ENCODE peak calls at places on chromosome 21, in eight cellular contexts. K is fibroblast of the aortic adventitia, I is cardiac fibroblast, N is choroid plexus epithelial cell, Z is hepatocyte, D is tibial artery, Y is mammary epithelial cell, Q is HCT116. C is an unnamed sample.

GRCh38 chr21:38938343-38938742 is 132.6 kb downstream of the ETS2 start:
- DNase-seq in N (peak), Y (no peak), I (peak), D (no peak), K (no peak), Z (no peak), Q (no peak), C (no peak)

GRCh38 chr21:39422468-39423241 is 22.9 kb downstream of the LCA5L start:
- DNase-seq in Y (no peak), Q (no peak), D (no peak), Z (no peak), N (no peak), I (no peak), K (no peak), C (no peak)

GRCh38 chr21:38440746-38441145 is 57.5 kb downstream of the ERG start:
- DNase-seq in I (peak), Q (no peak), Y (peak), D (no peak), Z (peak), K (peak), N (peak), C (no peak)

GRCh38 chr21:44051462-44051941 is 39.4 kb downstream of the TRAPPC10 start:
- DNase-seq in K (peak), N (peak), Q (no peak), I (peak), D (peak), Z (no peak), Y (no peak), C (peak)

GRCh38 chr21:25638634-25639166 is 358 bp upstream of the JAM2 start:
- DNase-seq in Q (no peak), K (peak), N (peak), Z (no peak), D (no peak), Y (no peak), I (peak), C (no peak)

GRCh38 chr21:15967661-15968060 is 237.9 kb downstream of the USP25 start:
- DNase-seq in N (peak), Y (peak), K (no peak), D (no peak), Z (no peak), I (peak), Q (no peak), C (no peak)

GRCh38 chr21:42146251-42146805 is 72.6 kb upstream of the ABCG1 start:
- DNase-seq in I (no peak), N (no peak), D (peak), Y (no peak), Z (no peak), K (no peak), Q (no peak), C (no peak)

GRCh38 chr21:34704119-34704518 is 35.3 kb downstream of the CLIC6 start:
- DNase-seq in Z (no peak), Q (no peak), I (peak), K (peak), N (no peak), D (no peak), Y (no peak), C (no peak)

GRCh38 chr21:42397291-42398129 is 1.7 kb upstream of the TMPRSS3 start:
- DNase-seq in N (no peak), I (no peak), K (no peak), Z (no peak), D (no peak), Q (no peak), Y (no peak), C (peak)

GRCh38 chr21:25039461-25040380 is 567.6 kb downstream of the MRPL39 start:
- DNase-seq in Z (no peak), Y (no peak), K (no peak), I (no peak), D (no peak), N (peak), Q (no peak), C (no peak)

GRCh38 chr21:42855143-42855936 is 24.0 kb downstream of the WDR4 start:
- DNase-seq in Z (no peak), D (no peak), K (no peak), N (no peak), Y (no peak), I (no peak), Q (no peak), C (no peak)

GRCh38 chr21:25607812-25608737 is 794 bp upstream of the MRPL39 start:
- DNase-seq in K (peak), Q (peak), Z (peak), Y (peak), D (peak), N (peak), I (peak), C (peak)

GRCh38 chr21:34688715-34689114 is 19.9 kb downstream of the CLIC6 start:
- DNase-seq in N (no peak), Z (no peak), I (no peak), D (no peak), Y (no peak), Q (no peak), K (no peak), C (no peak)

GRCh38 chr21:29075706-29076447 is 2.4 kb upstream of the CCT8 start:
- DNase-seq in N (no peak), I (no peak), K (no peak), Q (peak), Z (no peak), D (no peak), Y (peak), C (no peak)

GRCh38 chr21:26127918-26128317 is 42.7 kb downstream of the APP start:
- DNase-seq in Y (peak), D (no peak), N (peak), Z (no peak), K (peak), Q (no peak), I (peak), C (no peak)

GRCh38 chr21:28156590-28156989 is 836.1 kb downstream of the LTN1 start:
- DNase-seq in Z (no peak), Y (no peak), N (no peak), I (no peak), Q (no peak), D (no peak), K (no peak), C (no peak)

GRCh38 chr21:15367061-15367626 is 302.3 kb upstream of the NRIP1 start:
- DNase-seq in K (no peak), I (no peak), D (no peak), Y (no peak), N (no peak), Z (no peak), Q (no peak), C (no peak)

GRCh38 chr21:17388226-17388625 is 124.6 kb upstream of the CXADR start:
- DNase-seq in Y (no peak), D (no peak), N (no peak), K (no peak), Z (no peak), I (no peak), Q (no peak), C (no peak)

GRCh38 chr21:34989337-34990151 is 59.6 kb downstream of the RUNX1 start:
- DNase-seq in Z (no peak), Y (peak), Q (no peak), D (no peak), I (no peak), N (peak), K (peak), C (no peak)

GRCh38 chr21:22044431-22044830 is 1046.2 kb downstream of the NCAM2 start:
- DNase-seq in Q (no peak), Y (no peak), N (no peak), Z (no peak), D (no peak), I (no peak), K (no peak), C (no peak)

GRCh38 chr21:27480841-27481261 is 514.0 kb upstream of the ADAMTS5 start:
- DNase-seq in Z (no peak), I (peak), K (peak), Q (no peak), D (no peak), Y (peak), N (peak), C (no peak)

GRCh38 chr21:28992526-28993292 is at the start of gene LTN1:
- DNase-seq in Z (peak), Q (peak), Y (peak), I (peak), D (peak), N (peak), K (peak), C (peak)

GRCh38 chr21:36188081-36188681 is 31.6 kb downstream of the DOP1B start:
- DNase-seq in D (no peak), Y (no peak), N (no peak), K (no peak), I (no peak), Q (no peak), Z (peak), C (no peak)

GRCh38 chr21:39645331-39645730 is 32.6 kb downstream of the B3GALT5 start:
- DNase-seq in I (no peak), N (peak), Z (no peak), K (no peak), Q (no peak), D (no peak), Y (no peak), C (no peak)

GRCh38 chr21:42474043-42474831 is 21.8 kb downstream of the RSPH1 start:
- DNase-seq in N (peak), K (no peak), Q (peak), I (peak), D (peak), Y (peak), Z (peak), C (no peak)

GRCh38 chr21:39874759-39875158 is 7.5 kb downstream of the PCP4 start:
- DNase-seq in N (no peak), I (no peak), Z (no peak), K (no peak), D (no peak), Y (no peak), Q (no peak), C (no peak)

GRCh38 chr21:38266732-38267131 is 9.9 kb downstream of the KCNJ15 start:
- DNase-seq in I (peak), Q (no peak), K (peak), Y (no peak), D (no peak), N (peak), Z (no peak), C (no peak)

GRCh38 chr21:31397939-31398338 is 53.9 kb upstream of the TIAM1 start:
- DNase-seq in Y (no peak), I (no peak), N (no peak), K (no peak), Q (no peak), D (peak), Z (no peak), C (no peak)

GRCh38 chr21:28794341-28794970 is 198.2 kb downstream of the LTN1 start:
- DNase-seq in K (peak), Q (no peak), Z (no peak), Y (no peak), N (no peak), I (no peak), D (no peak), C (no peak)

GRCh38 chr21:34544032-34544496 is 32.1 kb upstream of the KCNE1 start:
- DNase-seq in I (peak), Y (peak), D (no peak), N (peak), Z (peak), K (peak), Q (peak), C (peak)

GRCh38 chr21:36135391-36136094 is 664 bp downstream of the CBR3 start:
- DNase-seq in Q (no peak), N (peak), I (peak), D (peak), Y (peak), K (peak), Z (peak), C (peak)

GRCh38 chr21:42806489-42807140 is 72.7 kb downstream of the WDR4 start:
- DNase-seq in I (no peak), Q (no peak), N (no peak), D (no peak), Y (no peak), K (no peak), Z (no peak), C (no peak)

GRCh38 chr21:26405735-26406361 is 167.2 kb downstream of the CYYR1 start:
- DNase-seq in I (peak), D (no peak), Q (no peak), K (peak), N (peak), Z (peak), Y (peak), C (no peak)

GRCh38 chr21:27067226-27067625 is 100.3 kb upstream of the ADAMTS5 start:
- DNase-seq in Y (no peak), K (no peak), Q (no peak), D (no peak), I (no peak), Z (no peak), N (no peak), C (no peak)

GRCh38 chr21:14550200-14550599 is 4.1 kb upstream of the SAMSN1 start:
- DNase-seq in K (no peak), Q (no peak), I (no peak), Y (no peak), Z (no peak), N (no peak), D (no peak), C (no peak)

GRCh38 chr21:45944601-45945000 is 37.0 kb upstream of the COL6A1 start:
- DNase-seq in K (no peak), N (no peak), Q (no peak), Y (no peak), I (no peak), D (no peak), Z (no peak), C (no peak)
- TF ChIP-seq CTCF in K (no peak), N (no peak), Q (no peak), Y (no peak), I (no peak), D (no peak), Z (no peak), C (no peak)

GRCh38 chr21:23131177-23131576 is 2133.0 kb downstream of the NCAM2 start:
- DNase-seq in Y (no peak), K (no peak), N (no peak), D (no peak), Q (no peak), Z (no peak), I (no peak), C (no peak)
- TF ChIP-seq CTCF in Y (no peak), K (no peak), N (peak), D (no peak), Q (no peak), Z (peak), I (no peak), C (no peak)

DNA sequence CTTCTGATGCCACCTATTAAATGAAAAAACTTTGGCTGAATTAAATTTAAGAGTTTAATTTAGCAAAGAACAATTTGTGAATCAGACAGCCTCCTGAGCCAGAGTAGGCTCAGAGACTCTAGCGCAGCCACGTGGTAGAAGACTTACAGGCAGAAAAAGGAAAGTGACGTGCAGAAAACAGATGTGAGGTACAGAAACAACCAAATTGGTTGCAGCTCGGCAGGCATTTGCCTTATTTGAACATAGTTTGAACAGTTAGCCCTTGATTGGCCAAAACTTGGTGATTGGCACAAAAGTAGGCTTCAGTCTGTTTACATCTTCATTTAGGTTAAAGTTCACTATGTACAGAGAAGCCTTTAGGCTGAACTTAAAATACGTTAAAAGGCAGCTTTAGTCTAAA is 22.9 kb downstream of the TCP10L start:
- DNase-seq in K (peak), Z (peak), N (peak), Q (no peak), I (peak), D (no peak), Y (no peak), C (no peak)
- TF ChIP-seq CTCF in K (peak), Z (peak), N (peak), Q (no peak), I (peak), D (peak), Y (peak), C (no peak)

DNA sequence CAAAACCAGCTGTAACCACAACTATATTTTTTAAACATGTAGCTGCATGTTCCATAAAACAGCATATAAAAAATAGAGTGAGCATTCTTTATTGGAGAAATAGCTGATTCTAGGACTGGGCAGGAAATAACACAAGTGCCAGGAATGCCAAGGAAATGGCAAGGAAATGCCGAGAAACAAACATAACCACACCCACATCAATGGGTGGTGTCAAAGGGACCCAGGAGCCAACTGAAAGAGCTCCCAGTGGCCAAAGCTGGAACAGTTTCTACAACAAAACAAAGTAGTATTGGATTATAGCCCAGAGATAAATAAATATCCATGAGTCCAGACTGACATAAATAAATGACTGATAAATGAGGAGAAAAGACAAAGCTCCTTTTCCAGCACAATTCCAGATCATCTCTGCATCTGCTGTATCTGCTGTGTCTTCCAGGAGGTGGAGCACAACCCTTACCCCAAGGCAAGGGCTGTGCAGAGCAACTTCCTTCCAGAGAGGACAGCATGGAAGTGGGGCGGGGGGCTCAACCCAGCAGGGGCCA is 28.1 kb downstream of the ADARB1 start:
- DNase-seq in Y (peak), K (peak), N (peak), I (peak), D (no peak), Q (peak), Z (no peak), C (no peak)
- TF ChIP-seq CTCF in Y (peak), K (peak), N (peak), I (peak), D (peak), Q (peak), Z (peak), C (peak)

GRCh38 chr21:18548249-18548648 is 144.7 kb upstream of the TMPRSS15 start:
- DNase-seq in K (no peak), Q (no peak), Y (no peak), Z (no peak), D (no peak), N (no peak), I (no peak), C (no peak)
- TF ChIP-seq CTCF in K (no peak), Q (no peak), Y (no peak), Z (no peak), D (no peak), N (no peak), I (no peak), C (no peak)

DNA sequence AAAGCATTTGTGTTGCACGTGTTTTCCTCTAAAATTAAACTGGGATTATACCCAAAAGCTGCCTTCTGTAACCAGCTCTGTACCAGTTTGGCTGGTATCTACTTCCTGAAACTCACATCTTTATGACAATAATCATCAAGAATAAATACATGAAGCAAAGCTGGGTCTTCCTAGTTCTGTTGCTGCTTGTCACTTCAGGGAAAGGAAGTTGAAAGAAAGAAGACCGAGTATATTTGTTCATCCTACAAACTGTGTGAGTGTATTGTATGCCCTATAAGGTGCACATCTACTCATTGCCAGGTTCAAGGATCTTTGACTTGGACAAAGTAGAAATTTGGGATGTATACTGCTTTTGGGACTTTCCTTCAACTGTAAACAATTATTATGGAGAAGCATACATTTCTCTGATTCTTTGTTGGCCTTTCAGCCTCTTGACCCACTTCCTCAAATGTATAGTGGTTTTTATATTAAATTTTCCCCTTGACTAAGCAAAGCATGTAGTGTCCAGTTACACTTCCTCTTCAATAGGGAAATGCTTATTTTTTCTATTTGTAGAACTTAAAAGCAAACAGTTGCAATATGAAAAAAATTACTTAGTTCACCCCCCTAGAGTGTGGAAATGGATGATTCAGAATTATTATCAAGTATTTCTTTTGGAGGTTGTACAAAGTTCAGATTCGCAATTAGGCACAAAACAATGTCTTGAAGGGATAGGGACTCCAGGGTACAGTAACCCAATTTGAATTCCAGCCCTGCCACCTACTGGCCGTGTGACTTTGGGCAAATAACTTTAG is 28.9 kb upstream of the IFNGR2 start:
- DNase-seq in Y (peak), Z (peak), N (peak), K (peak), D (peak), I (peak), Q (peak), C (no peak)
- TF ChIP-seq CTCF in Y (peak), Z (peak), N (peak), K (peak), D (peak), I (peak), Q (peak), C (peak)

GRCh38 chr21:41079159-41079558 is 88.8 kb upstream of the BACE2 start:
- DNase-seq in Z (no peak), D (no peak), Y (no peak), I (no peak), Q (no peak), N (no peak), K (no peak), C (no peak)
- TF ChIP-seq CTCF in Z (no peak), D (no peak), Y (no peak), I (no peak), Q (no peak), N (no peak), K (no peak), C (no peak)

GRCh38 chr21:33268736-33269441 is 2.7 kb downstream of the IL10RB start:
- DNase-seq in Q (peak), Z (peak), D (no peak), Y (peak), N (no peak), K (no peak), I (no peak), C (no peak)
- TF ChIP-seq CTCF in Q (peak), Z (no peak), D (no peak), Y (no peak), N (no peak), K (no peak), I (no peak), C (no peak)

GRCh38 chr21:32523463-32523862 is 61.9 kb downstream of the TCP10L start:
- DNase-seq in I (no peak), K (no peak), Y (no peak), N (no peak), D (no peak), Q (no peak), Z (no peak), C (no peak)
- TF ChIP-seq CTCF in I (no peak), K (no peak), Y (no peak), N (no peak), D (no peak), Q (no peak), Z (no peak), C (no peak)

C was measured in glutamatergic neuron.